ENCODE peak calls at places on chromosome 21, in eight cellular contexts. One of them, this sample, is unnamed.

GRCh38 chr21:39184050-39184980 is 1.1 kb upstream of the PSMG1 start:
- DNase-seq in PC-9: no peak
- DNase-seq in PC-3: peak; percentile 25
- DNase-seq in K562: no peak
- DNase-seq in breast epithelium: no peak
- DNase-seq in stomach: no peak
- DNase-seq in endodermal cell: no peak
- DNase-seq in pancreas: no peak
- DNase-seq in this sample: no peak

GRCh38 chr21:16198546-16198945 is 468.8 kb downstream of the USP25 start:
- DNase-seq in breast epithelium: no peak
- DNase-seq in stomach: no peak
- DNase-seq in K562: no peak
- DNase-seq in endodermal cell: no peak
- DNase-seq in pancreas: no peak
- DNase-seq in PC-3: no peak
- DNase-seq in PC-9: no peak
- DNase-seq in this sample: no peak

GRCh38 chr21:32771134-32771523 is 426 bp downstream of the PAXBP1 start:
- DNase-seq in pancreas: peak; percentile 73
- DNase-seq in stomach: peak; percentile 58
- DNase-seq in PC-9: peak; percentile 49
- DNase-seq in PC-3: peak; percentile 50
- DNase-seq in K562: peak; percentile 83
- DNase-seq in endodermal cell: peak; percentile 82
- DNase-seq in breast epithelium: peak; percentile 66
- DNase-seq in this sample: peak; percentile 42

GRCh38 chr21:31509108-31510017 is 150.1 kb upstream of the SOD1 start:
- DNase-seq in K562: peak; percentile 72
- DNase-seq in pancreas: no peak
- DNase-seq in PC-3: peak; percentile 81
- DNase-seq in breast epithelium: peak; percentile 54
- DNase-seq in PC-9: peak; percentile 65
- DNase-seq in stomach: no peak
- DNase-seq in endodermal cell: peak; percentile 93
- DNase-seq in this sample: peak; percentile 47

GRCh38 chr21:33015091-33015490 is 10.6 kb upstream of the OLIG2 start:
- DNase-seq in pancreas: no peak
- DNase-seq in breast epithelium: no peak
- DNase-seq in endodermal cell: no peak
- DNase-seq in stomach: no peak
- DNase-seq in K562: no peak
- DNase-seq in PC-3: no peak
- DNase-seq in PC-9: no peak
- DNase-seq in this sample: no peak

GRCh38 chr21:29077651-29078090 is 4.2 kb upstream of the CCT8 start:
- DNase-seq in pancreas: no peak
- DNase-seq in stomach: no peak
- DNase-seq in PC-9: no peak
- DNase-seq in endodermal cell: no peak
- DNase-seq in PC-3: peak; percentile 26
- DNase-seq in K562: no peak
- DNase-seq in breast epithelium: no peak
- DNase-seq in this sample: peak; percentile 43

GRCh38 chr21:39022035-39022900 is 161.0 kb downstream of the PSMG1 start:
- DNase-seq in breast epithelium: no peak
- DNase-seq in K562: no peak
- DNase-seq in stomach: no peak
- DNase-seq in PC-9: peak; percentile 60
- DNase-seq in endodermal cell: no peak
- DNase-seq in pancreas: no peak
- DNase-seq in PC-3: no peak
- DNase-seq in this sample: no peak

GRCh38 chr21:30227633-30228404 is 11.9 kb upstream of the CLDN8 start:
- DNase-seq in endodermal cell: no peak
- DNase-seq in PC-3: peak; percentile 99
- DNase-seq in pancreas: no peak
- DNase-seq in PC-9: peak; percentile 68
- DNase-seq in stomach: no peak
- DNase-seq in breast epithelium: no peak
- DNase-seq in K562: no peak
- DNase-seq in this sample: peak; percentile 56

DNA sequence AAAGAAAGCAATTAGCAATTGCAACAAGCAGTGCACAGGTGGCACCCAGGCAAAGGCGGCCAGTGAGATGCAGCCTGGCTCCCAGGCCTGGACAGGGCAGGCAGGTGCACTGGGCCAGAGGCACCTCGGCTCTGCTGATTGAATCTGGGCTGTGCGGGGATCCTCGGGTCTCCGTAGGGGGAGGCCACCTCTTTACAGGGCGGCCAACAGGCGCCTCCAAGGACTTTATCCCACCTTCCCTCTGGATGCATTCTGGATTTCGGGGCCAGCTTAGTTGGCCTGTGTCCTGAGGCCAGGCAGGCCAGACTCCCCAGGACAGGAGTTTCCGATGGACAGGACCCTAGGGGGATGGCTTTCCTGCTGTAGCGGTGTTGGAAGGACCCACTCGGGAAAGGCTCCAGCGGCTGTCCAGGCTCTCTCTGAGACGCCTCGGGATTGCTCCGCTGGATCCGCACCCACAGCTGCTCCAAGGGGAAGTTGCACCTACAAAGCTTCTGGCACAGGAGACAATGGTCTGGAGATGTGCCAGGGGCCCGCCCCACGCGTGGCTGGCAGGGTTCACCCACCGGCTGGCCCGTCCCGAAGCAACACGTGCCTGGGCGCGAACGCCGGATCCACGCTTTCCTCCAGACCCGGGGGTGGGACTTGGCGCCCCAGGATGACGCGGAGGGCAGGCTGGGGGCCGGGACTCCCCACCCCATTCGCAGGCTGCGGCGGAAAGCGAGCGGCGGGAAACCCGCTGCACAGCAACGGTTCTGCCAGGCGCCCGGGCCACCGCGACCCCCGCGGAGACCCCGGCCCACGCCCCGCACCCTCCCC is 810 bp downstream of the SLC19A1 start:
- DNase-seq in PC-9: peak; percentile 53
- DNase-seq in PC-3: peak; percentile 74
- DNase-seq in endodermal cell: peak; percentile 54
- DNase-seq in stomach: peak; percentile 83
- DNase-seq in breast epithelium: peak; percentile 81
- DNase-seq in pancreas: peak; percentile 81
- DNase-seq in K562: peak; percentile 96
- DNase-seq in this sample: peak; percentile 80
- TF ChIP-seq CTCF in PC-9: no peak
- TF ChIP-seq CTCF in PC-3: no peak
- TF ChIP-seq CTCF in endodermal cell: no peak
- TF ChIP-seq CTCF in stomach: no peak
- TF ChIP-seq CTCF in breast epithelium: no peak
- TF ChIP-seq CTCF in pancreas: no peak
- TF ChIP-seq CTCF in K562: no peak
- TF ChIP-seq CTCF in this sample: no peak

GRCh38 chr21:45457832-45458172 is 52.8 kb downstream of the COL18A1 start:
- DNase-seq in pancreas: no peak
- DNase-seq in stomach: no peak
- DNase-seq in PC-9: no peak
- DNase-seq in K562: no peak
- DNase-seq in breast epithelium: no peak
- DNase-seq in endodermal cell: no peak
- DNase-seq in PC-3: no peak
- DNase-seq in this sample: no peak

GRCh38 chr21:45460611-45461368 is 55.8 kb downstream of the COL18A1 start:
- DNase-seq in pancreas: no peak
- DNase-seq in breast epithelium: no peak
- DNase-seq in PC-9: no peak
- DNase-seq in stomach: no peak
- DNase-seq in endodermal cell: no peak
- DNase-seq in PC-3: peak; percentile 79
- DNase-seq in K562: no peak
- DNase-seq in this sample: no peak

GRCh38 chr21:45460011-45460565 is 55.1 kb downstream of the COL18A1 start:
- DNase-seq in PC-3: no peak
- DNase-seq in K562: no peak
- DNase-seq in breast epithelium: no peak
- DNase-seq in stomach: no peak
- DNase-seq in PC-9: no peak
- DNase-seq in pancreas: peak; percentile 48
- DNase-seq in endodermal cell: no peak
- DNase-seq in this sample: no peak

GRCh38 chr21:45458281-45459170 is 53.6 kb downstream of the COL18A1 start:
- DNase-seq in PC-3: no peak
- DNase-seq in pancreas: no peak
- DNase-seq in endodermal cell: no peak
- DNase-seq in PC-9: no peak
- DNase-seq in breast epithelium: no peak
- DNase-seq in K562: no peak
- DNase-seq in stomach: no peak
- DNase-seq in this sample: no peak

GRCh38 chr21:45459171-45460010 is 54.4 kb downstream of the COL18A1 start:
- DNase-seq in PC-3: no peak
- DNase-seq in breast epithelium: no peak
- DNase-seq in endodermal cell: no peak
- DNase-seq in pancreas: no peak
- DNase-seq in K562: no peak
- DNase-seq in stomach: no peak
- DNase-seq in PC-9: no peak
- DNase-seq in this sample: no peak
- H3K27ac ChIP-seq in PC-3: peak overlapping the region; percentile 55
- H3K27ac ChIP-seq in breast epithelium: no peak overlapping the region
- H3K27ac ChIP-seq in endodermal cell: no peak overlapping the region
- H3K27ac ChIP-seq in pancreas: no peak overlapping the region
- H3K27ac ChIP-seq in K562: no peak overlapping the region
- H3K27ac ChIP-seq in stomach: no peak overlapping the region
- H3K27ac ChIP-seq in PC-9: no peak overlapping the region
- H3K27ac ChIP-seq in this sample: no peak overlapping the region

GRCh38 chr21:42757826-42758655 is 104.6 kb downstream of the PDE9A start:
- DNase-seq in PC-9: no peak
- DNase-seq in pancreas: no peak
- DNase-seq in PC-3: no peak
- DNase-seq in stomach: no peak
- DNase-seq in breast epithelium: no peak
- DNase-seq in K562: no peak
- DNase-seq in endodermal cell: no peak
- DNase-seq in this sample: no peak
- H3K36me3 ChIP-seq in PC-9: no peaks in the 10 kb centered on the region
- H3K36me3 ChIP-seq in pancreas: no peaks in the 10 kb centered on the region
- H3K36me3 ChIP-seq in PC-3: no peaks in the 10 kb centered on the region
- H3K36me3 ChIP-seq in stomach: peaks cover 78% of the 10 kb centered on the region
- H3K36me3 ChIP-seq in breast epithelium: no peaks in the 10 kb centered on the region
- H3K36me3 ChIP-seq in K562: no peaks in the 10 kb centered on the region
- H3K36me3 ChIP-seq in endodermal cell: peaks cover 31% of the 10 kb centered on the region
- H3K36me3 ChIP-seq in this sample: no peaks in the 10 kb centered on the region

DNA sequence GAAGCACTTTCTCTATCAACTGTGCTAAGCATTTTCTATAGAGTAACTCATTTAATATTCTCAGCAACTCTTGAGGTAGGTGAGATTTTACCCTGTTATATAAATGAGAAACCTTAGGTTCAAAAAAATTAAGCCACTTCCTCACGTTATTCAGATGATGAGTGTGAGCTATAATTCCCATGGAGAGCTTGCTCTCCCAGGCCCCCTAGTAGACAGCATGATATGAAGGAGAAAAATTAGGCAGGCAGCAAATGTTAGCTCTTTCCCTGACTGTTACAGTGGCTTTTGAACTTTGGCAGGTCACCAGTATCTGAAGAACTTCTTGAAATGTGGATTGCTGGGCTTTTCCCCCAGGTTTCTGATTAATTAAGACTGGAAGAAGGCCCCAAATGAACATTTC is 753.1 kb downstream of the NCAM2 start:
- DNase-seq in stomach: no peak
- DNase-seq in breast epithelium: no peak
- DNase-seq in endodermal cell: no peak
- DNase-seq in pancreas: no peak
- DNase-seq in PC-3: no peak
- DNase-seq in K562: no peak
- DNase-seq in PC-9: no peak
- DNase-seq in this sample: peak; percentile 19
- TF ChIP-seq CTCF in stomach: no peak
- TF ChIP-seq CTCF in breast epithelium: no peak
- TF ChIP-seq CTCF in endodermal cell: no peak
- TF ChIP-seq CTCF in pancreas: no peak
- TF ChIP-seq CTCF in PC-3: no peak
- TF ChIP-seq CTCF in K562: no peak
- TF ChIP-seq CTCF in PC-9: no peak
- TF ChIP-seq CTCF in this sample: no peak